ENCODE peak calls at places on chromosome X, in six cellular contexts. Q is A549, I is NB4, W is GM12878, K is HepG2, V is K562. F is an unnamed sample.

GRCh38 chrX:77785400-77785745 is 643 bp downstream of the ATRX start:
- DNase-seq in Q (peak), K (no peak), I (peak), V (peak), W (no peak), F (no peak)

GRCh38 chrX:7889680-7890079 is 37.5 kb downstream of the PNPLA4 start:
- DNase-seq in K (no peak), Q (no peak), V (no peak), I (no peak), W (no peak), F (no peak)

GRCh38 chrX:149314031-149314430 is 191.1 kb downstream of the IDS start:
- DNase-seq in W (no peak), V (no peak), Q (no peak), K (no peak), I (no peak), F (no peak)

GRCh38 chrX:31580227-31580626 is 508.4 kb upstream of the FTHL17 start:
- DNase-seq in V (no peak), K (no peak), Q (no peak), I (no peak), W (no peak), F (no peak)

GRCh38 chrX:17788439-17788838 is 51.1 kb downstream of the SCML1 start:
- DNase-seq in V (peak), I (peak), Q (peak), W (no peak), K (peak), F (peak)

GRCh38 chrX:9164535-9165425 is 130.9 kb upstream of the FAM9B start:
- DNase-seq in Q (no peak), W (no peak), I (no peak), V (no peak), K (no peak), F (no peak)

GRCh38 chrX:132821974-132822633 is 136.3 kb downstream of the HS6ST2 start:
- DNase-seq in K (no peak), W (no peak), Q (no peak), I (no peak), V (no peak), F (no peak)

GRCh38 chrX:17376381-17377046 is 1.5 kb downstream of the NHS start:
- DNase-seq in I (no peak), Q (peak), K (no peak), V (no peak), W (no peak), F (no peak)

GRCh38 chrX:97011540-97011939 is 127.8 kb downstream of the RPA4 start:
- DNase-seq in Q (no peak), W (no peak), K (no peak), V (no peak), I (no peak), F (no peak)

GRCh38 chrX:10173331-10173900 is 16.6 kb downstream of the CLCN4 start:
- DNase-seq in V (peak), I (no peak), W (no peak), K (no peak), Q (no peak), F (peak)

GRCh38 chrX:981791-982626 is 230.4 kb downstream of the CRLF2 start:
- DNase-seq in Q (no peak), V (no peak), W (no peak), I (no peak), K (no peak), F (no peak)

GRCh38 chrX:68934421-68934820 is 105.6 kb downstream of the EFNB1 start:
- DNase-seq in K (no peak), V (no peak), Q (no peak), I (no peak), W (no peak), F (no peak)

GRCh38 chrX:2794336-2794735 is 34.4 kb upstream of the GYG2 start:
- DNase-seq in K (no peak), Q (no peak), V (no peak), I (no peak), W (no peak), F (no peak)

GRCh38 chrX:17939724-17940123 is 78.6 kb upstream of the RAI2 start:
- DNase-seq in K (no peak), V (no peak), W (no peak), I (no peak), Q (no peak), F (no peak)

GRCh38 chrX:253451-254297 is 27.5 kb upstream of the PLCXD1 start:
- DNase-seq in Q (no peak), I (no peak), W (no peak), V (no peak), K (no peak), F (peak)

GRCh38 chrX:103954259-103954658 is 8.2 kb upstream of the TMSB15B start:
- DNase-seq in W (no peak), V (no peak), I (no peak), Q (no peak), K (no peak), F (no peak)

GRCh38 chrX:68433155-68433980 is at the start of gene OPHN1:
- DNase-seq in K (peak), Q (peak), I (no peak), V (peak), W (no peak), F (peak)

GRCh38 chrX:103585421-103586313 is at the start of gene TCEAL4:
- DNase-seq in I (no peak), K (no peak), V (peak), W (no peak), Q (peak), F (peak)

GRCh38 chrX:36867143-36867542 is 141.0 kb upstream of the FAM47C start:
- DNase-seq in W (no peak), V (peak), K (peak), Q (peak), I (peak), F (peak)

GRCh38 chrX:13346646-13347045 is 26.8 kb upstream of the ATXN3L start:
- DNase-seq in Q (no peak), K (no peak), W (no peak), I (no peak), V (no peak), F (no peak)

GRCh38 chrX:5233830-5234229 is 994.8 kb downstream of the NLGN4X start:
- DNase-seq in Q (no peak), W (no peak), I (no peak), K (no peak), V (no peak), F (no peak)

GRCh38 chrX:97267376-97267775 is 383.7 kb downstream of the RPA4 start:
- DNase-seq in W (no peak), Q (no peak), K (no peak), I (no peak), V (no peak), F (peak)

GRCh38 chrX:136616987-136617685 is 30.8 kb upstream of the CD40LG start:
- DNase-seq in V (no peak), W (no peak), I (no peak), K (no peak), Q (no peak), F (no peak)

GRCh38 chrX:3181846-3182245 is 140.6 kb downstream of the ARSF start:
- DNase-seq in I (no peak), K (no peak), W (no peak), Q (no peak), V (no peak), F (no peak)

GRCh38 chrX:22060451-22060940 is 28.4 kb downstream of the PHEX start:
- DNase-seq in Q (no peak), I (peak), K (no peak), W (no peak), V (no peak), F (peak)

GRCh38 chrX:40175416-40176255 is 77.9 kb upstream of the BCOR start:
- DNase-seq in V (peak), K (peak), Q (peak), I (peak), W (no peak), F (peak)
- TF ChIP-seq POLR2A in V (peak), K (peak), Q (no peak), I (peak), W (peak), F (peak)

GRCh38 chrX:102154900-102155805 is 624 bp downstream of the BEX5 start:
- DNase-seq in W (no peak), Q (no peak), K (no peak), V (no peak), I (no peak), F (peak)
- TF ChIP-seq MYC in W (no peak), Q (no peak), K (no peak), V (no peak), I (no peak), F (no peak)

GRCh38 chrX:107825698-107826285 is at the start of gene MID2:
- DNase-seq in Q (peak), I (no peak), K (no peak), W (no peak), V (no peak), F (peak)
- TF ChIP-seq POLR2A in Q (peak), I (no peak), K (no peak), W (no peak), V (no peak), F (no peak)

GRCh38 chrX:48497871-48498270 is 10.9 kb upstream of the PORCN start:
- DNase-seq in K (no peak), Q (no peak), W (no peak), I (no peak), V (no peak), F (no peak)
- TF ChIP-seq MYC in K (no peak), Q (no peak), W (no peak), I (no peak), V (no peak), F (no peak)

GRCh38 chrX:20237864-20238263 is 28.8 kb downstream of the RPS6KA3 start:
- DNase-seq in Q (no peak), K (no peak), V (no peak), I (no peak), W (no peak), F (no peak)
- TF ChIP-seq POLR2A in Q (no peak), K (no peak), V (no peak), I (no peak), W (no peak), F (no peak)

GRCh38 chrX:151687635-151688034 is 7.6 kb upstream of the PRRG3 start:
- DNase-seq in K (no peak), I (no peak), Q (no peak), W (no peak), V (no peak), F (no peak)

GRCh38 chrX:151694121-151694520 is 1.1 kb upstream of the PRRG3 start:
- DNase-seq in I (no peak), K (no peak), W (no peak), Q (no peak), V (no peak), F (no peak)

GRCh38 chrX:151692825-151693224 is 2.4 kb upstream of the PRRG3 start:
- DNase-seq in K (no peak), V (no peak), W (no peak), I (no peak), Q (no peak), F (no peak)

DNA sequence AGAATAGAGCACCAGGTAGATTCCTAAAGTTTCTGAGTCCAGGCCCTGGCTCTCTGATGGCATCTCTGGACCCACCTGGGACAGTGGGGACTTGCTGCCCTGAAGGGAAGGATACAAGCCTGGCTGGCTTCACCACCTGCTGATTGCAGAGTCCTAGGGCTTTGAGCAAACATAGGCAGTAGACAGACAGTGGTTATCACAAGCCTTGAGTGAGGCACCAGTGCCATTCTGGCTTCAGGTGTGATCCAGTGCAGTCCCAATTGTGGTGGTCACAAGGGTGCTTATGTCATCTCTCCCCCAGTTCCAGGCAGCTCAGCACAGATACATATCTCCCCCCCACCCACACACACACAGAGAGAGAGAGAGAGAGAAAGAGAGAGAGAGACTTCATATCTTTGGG is 6.6 kb upstream of the PRRG3 start:
- DNase-seq in I (no peak), W (no peak), V (no peak), Q (no peak), K (no peak), F (no peak)
- TF ChIP-seq MYC in I (no peak), W (no peak), V (no peak), Q (no peak), K (no peak), F (no peak)

GRCh38 chrX:154020500-154021115 is 906 bp upstream of the IRAK1 start:
- DNase-seq in W (no peak), Q (no peak), I (peak), K (no peak), V (peak), F (no peak)

GRCh38 chrX:154019061-154019621 is 561 bp downstream of the IRAK1 start:
- DNase-seq in Q (no peak), I (peak), V (peak), W (no peak), K (no peak), F (no peak)

GRCh38 chrX:154018518-154019060 is 1.1 kb downstream of the IRAK1 start:
- DNase-seq in W (no peak), Q (no peak), V (peak), I (peak), K (no peak), F (no peak)

GRCh38 chrX:154021131-154021611 is 1.5 kb upstream of the IRAK1 start:
- DNase-seq in K (no peak), Q (no peak), I (peak), W (no peak), V (peak), F (peak)

DNA sequence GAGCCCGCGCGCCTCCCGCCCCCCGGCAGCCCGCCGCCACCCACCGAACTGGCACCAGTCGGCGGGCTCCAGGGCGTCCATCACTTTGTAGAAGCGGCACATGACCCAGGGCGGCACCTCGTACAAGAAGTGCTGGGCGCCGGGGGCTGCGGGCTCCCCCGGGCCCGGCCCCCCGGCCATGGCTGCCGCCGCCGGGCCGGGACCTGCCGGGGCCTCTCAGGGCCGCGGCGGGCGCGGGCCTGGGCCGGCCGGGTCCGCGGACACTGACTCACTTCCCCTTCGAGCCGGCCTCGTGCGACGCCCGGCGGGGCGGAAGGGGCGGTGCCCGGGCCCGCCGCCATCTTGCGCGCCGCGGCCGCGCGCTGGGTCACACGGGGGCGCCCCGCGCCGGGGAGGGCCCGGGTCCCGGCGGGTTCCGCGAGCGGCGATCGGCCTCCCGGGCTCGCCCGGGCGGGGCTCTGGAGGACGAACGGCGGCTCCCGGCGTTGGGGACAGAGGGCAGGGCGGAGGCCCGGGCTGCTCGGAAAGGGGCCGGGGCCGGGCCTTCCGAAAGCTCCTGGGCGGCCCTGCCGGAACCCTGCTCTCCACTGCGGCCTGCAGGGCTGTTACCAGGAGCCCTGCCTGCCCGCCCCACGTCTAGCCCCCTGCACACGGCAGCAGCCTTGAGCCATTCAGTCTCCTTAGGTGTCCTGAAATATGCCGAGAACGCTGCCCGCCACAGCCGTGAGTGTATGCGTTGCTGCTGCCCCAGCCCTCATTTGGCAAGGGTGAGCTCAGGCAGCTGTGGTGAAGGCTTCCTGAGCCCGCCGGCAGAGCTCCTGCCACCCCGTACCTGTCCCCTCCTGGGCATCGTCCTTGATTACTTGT is at the start of gene IRAK1:
- DNase-seq in I (peak), V (peak), Q (peak), K (no peak), W (no peak), F (peak)
- TF ChIP-seq POLR2A in I (peak), V (peak), Q (peak), K (no peak), W (peak), F (no peak)

F was measured in endothelial cell of umbilical vein.